ENCODE peak calls at places on chromosomes 16 and 17, in seven cellular contexts. O is osteocyte, N is progenitor cell of endocrine pancreas, V is HFFc6, F is pancreas, W is dorsolateral prefrontal cortex, U is testis. R is an unnamed sample.

GRCh38 chr16:11310997-11311561 is 29.9 kb upstream of the PRM1 start:
- DNase-seq in O (no peak), N (no peak), V (no peak), F (no peak), W (no peak), U (no peak), R (no peak)

GRCh38 chr16:17414916-17415315 is 55.8 kb downstream of the XYLT1 start:
- DNase-seq in O (no peak), N (no peak), V (no peak), F (no peak), W (no peak), U (no peak), R (no peak)

GRCh38 chr17:80622170-80622466 is 77.5 kb downstream of the RPTOR start:
- DNase-seq in O (no peak), N (no peak), V (no peak), F (no peak), W (no peak), U (no peak), R (no peak)

GRCh38 chr16:27780468-27781194 is 230.7 kb downstream of the KATNIP start:
- DNase-seq in O (no peak), N (no peak), V (no peak), F (no peak), W (no peak), U (no peak), R (no peak)

GRCh38 chr17:17164676-17165075 is 41.5 kb downstream of the PLD6 start:
- DNase-seq in O (no peak), N (no peak), V (no peak), F (no peak), W (no peak), U (no peak), R (peak; percentile 86)

GRCh38 chr16:86406056-86406455 is 104.3 kb upstream of the FOXF1 start:
- DNase-seq in O (no peak), N (no peak), V (no peak), F (no peak), W (no peak), U (no peak), R (no peak)

GRCh38 chr16:78210305-78210704 is 110.9 kb downstream of the WWOX start:
- DNase-seq in O (no peak), N (no peak), V (no peak), F (no peak), W (no peak), U (no peak), R (no peak)

GRCh38 chr16:71205482-71206131 is 24.9 kb downstream of the HYDIN start:
- DNase-seq in O (no peak), N (no peak), V (no peak), F (peak; percentile 54), W (no peak), U (no peak), R (no peak)

GRCh38 chr17:18984273-18985114 is 20.1 kb downstream of the FAM83G start:
- DNase-seq in O (no peak), N (no peak), V (no peak), F (no peak), W (no peak), U (no peak), R (no peak)

GRCh38 chr16:15434425-15435215 is at the start of gene BMERB1:
- DNase-seq in O (peak; percentile 94), N (peak; percentile 45), V (peak; percentile 57), F (peak; percentile 87), W (peak; percentile 74), U (peak; percentile 74), R (peak; percentile 95)

GRCh38 chr16:85998868-85999729 is 100.1 kb downstream of the IRF8 start:
- DNase-seq in O (no peak), N (no peak), V (no peak), F (no peak), W (no peak), U (no peak), R (no peak)

GRCh38 chr17:10295728-10296343 is 77.0 kb downstream of the MYH13 start:
- DNase-seq in O (no peak), N (peak; percentile 58), V (peak; percentile 60), F (no peak), W (no peak), U (peak; percentile 61), R (no peak)

GRCh38 chr17:28599311-28600184 is 723 bp upstream of the SPAG5 start:
- DNase-seq in O (peak; percentile 85), N (no peak), V (peak; percentile 92), F (peak; percentile 72), W (peak; percentile 37), U (peak; percentile 70), R (no peak)

GRCh38 chr17:29613371-29613837 is 9.3 kb downstream of the CORO6 start:
- DNase-seq in O (no peak), N (peak; percentile 88), V (no peak), F (peak; percentile 98), W (peak; percentile 94), U (peak; percentile 96), R (no peak)
- TF ChIP-seq CTCF in O (peak; percentile 54), N (peak; percentile 82), V (peak; percentile 81), F (peak; percentile 93), W (peak; percentile 62), U (peak; percentile 93), R (peak; percentile 76)

GRCh38 chr16:67666538-67667433 is at the start of the genes C16orf86 and ENKD1:
- DNase-seq in O (peak; percentile 89), N (peak; percentile 80), V (peak; percentile 36), F (peak; percentile 91), W (peak; percentile 70), U (peak; percentile 90), R (no peak)

GRCh38 chr16:67667434-67667816 is 811 bp downstream of the C16orf86 start:
- DNase-seq in O (no peak), N (no peak), V (no peak), F (no peak), W (no peak), U (no peak), R (no peak)

GRCh38 chr16:67669499-67670101 is 3.0 kb downstream of the C16orf86 start:
- DNase-seq in O (no peak), N (no peak), V (no peak), F (no peak), W (no peak), U (no peak), R (no peak)

GRCh38 chr16:67667817-67668494 is 1.3 kb downstream of the C16orf86 start:
- DNase-seq in O (peak; percentile 93), N (peak; percentile 77), V (peak; percentile 95), F (peak; percentile 84), W (peak; percentile 71), U (peak; percentile 91), R (peak; percentile 94)

DNA sequence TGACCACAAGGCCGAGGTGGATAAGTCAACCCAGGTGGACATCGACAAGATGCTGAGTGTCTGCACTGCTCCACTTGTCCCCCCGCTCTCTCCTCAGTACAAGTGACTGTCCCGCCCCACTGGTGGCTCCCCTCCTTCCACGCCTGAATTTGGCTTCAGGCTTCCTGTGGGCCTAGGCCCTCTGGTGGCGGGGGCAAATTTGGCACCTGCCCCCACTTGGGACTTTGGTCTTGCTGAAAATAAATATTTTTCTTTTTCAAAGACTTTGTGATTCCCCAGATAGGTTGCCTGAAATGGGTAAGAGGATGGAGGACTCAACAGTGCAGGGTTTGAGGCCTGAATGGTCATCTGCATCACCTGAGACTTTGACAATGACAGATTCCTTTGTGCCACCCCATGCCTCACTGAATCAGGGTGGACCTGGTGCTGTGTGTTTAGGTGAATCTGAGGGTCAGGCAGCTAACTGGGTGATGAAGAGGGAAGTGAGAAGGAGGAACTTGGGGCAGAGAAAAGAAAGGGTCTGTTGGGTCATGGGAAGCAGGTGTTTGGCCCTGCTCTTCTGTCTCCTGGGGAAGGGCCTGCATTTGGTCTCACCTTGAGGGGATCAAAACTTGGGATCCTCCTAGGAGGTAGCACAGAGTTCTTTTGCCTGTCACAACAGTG is 2.0 kb downstream of the C16orf86 start:
- DNase-seq in O (no peak), N (no peak), V (no peak), F (no peak), W (no peak), U (no peak), R (no peak)
- TF ChIP-seq CTCF in O (no peak), N (no peak), V (peak; percentile 9), F (no peak), W (no peak), U (peak; percentile 37), R (no peak)

GRCh38 chr17:14886200-14886739 is 378.9 kb downstream of the PMP22 start:
- DNase-seq in O (no peak), N (no peak), V (peak; percentile 52), F (no peak), W (no peak), U (no peak), R (no peak)
- TF ChIP-seq CTCF in O (no peak), N (peak; percentile 15), V (peak; percentile 74), F (no peak), W (peak; percentile 22), U (no peak), R (peak; percentile 33)

GRCh38 chr16:65122974-65123845 is 1.3 kb upstream of the CDH11 start:
- DNase-seq in O (peak; percentile 90), N (no peak), V (peak; percentile 63), F (peak; percentile 59), W (peak; percentile 25), U (peak; percentile 61), R (peak; percentile 94)

GRCh38 chr16:65122724-65122973 is 786 bp upstream of the CDH11 start:
- DNase-seq in O (no peak), N (no peak), V (no peak), F (no peak), W (no peak), U (no peak), R (no peak)

GRCh38 chr16:65120811-65121721 is 797 bp downstream of the CDH11 start:
- DNase-seq in O (peak; percentile 84), N (peak; percentile 27), V (no peak), F (peak; percentile 56), W (no peak), U (peak; percentile 35), R (peak; percentile 87)

GRCh38 chr16:65123846-65124513 is 2.1 kb upstream of the CDH11 start:
- DNase-seq in O (no peak), N (no peak), V (no peak), F (no peak), W (no peak), U (peak; percentile 16), R (no peak)

DNA sequence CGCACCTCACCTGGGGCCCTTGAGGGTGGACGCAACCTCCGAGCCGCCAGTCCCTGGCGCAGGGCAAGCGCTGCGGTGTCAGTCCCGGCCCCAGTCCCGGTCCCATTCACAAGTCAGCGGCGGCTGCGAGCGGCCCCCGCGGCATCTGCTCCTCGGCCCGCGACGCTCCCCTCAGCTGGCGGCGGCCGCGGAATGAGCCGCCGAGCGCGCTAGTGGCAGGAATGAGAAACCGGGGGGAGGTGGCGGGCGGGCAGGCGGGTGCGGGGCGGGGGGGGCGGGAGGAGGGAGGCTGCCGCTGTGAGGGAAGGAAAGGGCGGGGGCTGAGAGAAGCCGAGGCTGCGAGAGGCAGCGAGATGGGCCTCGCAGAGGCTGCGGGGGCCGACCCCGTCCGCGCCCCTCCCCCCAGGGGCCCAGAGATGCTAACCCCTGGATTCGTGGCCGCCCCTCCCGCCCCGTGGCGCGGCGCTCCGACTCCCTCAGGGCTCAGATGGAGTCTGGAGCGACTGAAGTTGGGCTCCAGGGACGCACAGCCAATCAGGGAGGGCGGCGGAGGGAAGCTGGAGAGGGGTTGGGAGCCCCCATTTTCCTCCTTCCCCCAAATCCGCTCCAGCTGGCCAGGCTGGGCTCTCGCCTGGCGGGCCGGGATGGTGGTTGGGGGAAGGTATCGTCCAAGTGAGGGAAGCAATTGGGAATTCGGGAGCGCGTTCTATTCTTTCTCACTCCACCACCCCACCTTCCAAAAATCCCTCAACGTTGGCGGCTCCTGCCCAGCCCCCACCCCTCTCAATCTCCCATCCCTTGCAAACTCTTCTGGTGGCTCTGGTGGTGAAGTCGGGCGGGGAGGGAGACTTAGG is at the start of gene CDH11:
- DNase-seq in O (peak; percentile 93), N (peak; percentile 29), V (peak; percentile 81), F (peak; percentile 58), W (peak; percentile 36), U (peak; percentile 60), R (peak; percentile 95)
- TF ChIP-seq CTCF in O (peak; percentile 64), N (peak; percentile 38), V (peak; percentile 77), F (no peak), W (no peak), U (no peak), R (peak; percentile 76)